ENCODE peak calls at places on chromosome 11, in eight cellular contexts. K is pancreas, I is cardiac muscle cell, O is lung, R is adrenal gland, M is suprapubic skin, A is tibial nerve, D is AG04450. W is an unnamed sample.

GRCh38 chr11:68976563-68976962 is 4.2 kb downstream of the MRGPRD start:
- DNase-seq in K (no peak), D (no peak), R (no peak), A (no peak), O (no peak), I (no peak), M (peak), W (no peak)

GRCh38 chr11:22407899-22408298 is 69.7 kb downstream of the SLC17A6 start:
- DNase-seq in D (no peak), R (no peak), I (no peak), O (no peak), M (no peak), A (no peak), K (no peak), W (no peak)

GRCh38 chr11:122020902-122021301 is 95.1 kb downstream of the BLID start:
- DNase-seq in R (no peak), D (no peak), K (no peak), M (no peak), O (no peak), I (peak), A (no peak), W (no peak)

GRCh38 chr11:12746593-12747097 is 72.4 kb downstream of the TEAD1 start:
- DNase-seq in R (peak), A (no peak), M (no peak), K (peak), D (peak), I (peak), O (no peak), W (no peak)

GRCh38 chr11:101860694-101861371 is 54.0 kb upstream of the CEP126 start:
- DNase-seq in D (no peak), A (no peak), R (peak), K (no peak), O (peak), I (peak), M (no peak), W (no peak)

GRCh38 chr11:3090096-3090901 is 33.1 kb upstream of the CARS1 start:
- DNase-seq in K (no peak), M (peak), D (no peak), A (no peak), R (no peak), O (no peak), I (no peak), W (no peak)

GRCh38 chr11:64447717-64448598 is 89.0 kb downstream of the RPS6KA4 start:
- DNase-seq in O (no peak), A (no peak), R (peak), M (no peak), K (peak), D (no peak), I (peak), W (no peak)

GRCh38 chr11:71182791-71183556 is 69.4 kb downstream of the SHANK2 start:
- DNase-seq in R (no peak), I (no peak), M (no peak), O (no peak), K (no peak), A (no peak), D (no peak), W (peak)

GRCh38 chr11:34636127-34636526 is 15.2 kb downstream of the EHF start:
- DNase-seq in A (no peak), O (no peak), I (no peak), K (no peak), R (no peak), M (no peak), D (no peak), W (no peak)

GRCh38 chr11:27204527-27204926 is 158.5 kb downstream of the CCDC34 start:
- DNase-seq in K (no peak), M (no peak), O (no peak), I (no peak), A (no peak), R (no peak), D (no peak), W (no peak)

GRCh38 chr11:35619030-35619753 is 932 bp downstream of the FJX1 start:
- DNase-seq in D (no peak), A (no peak), K (peak), O (no peak), M (no peak), R (peak), I (peak), W (no peak)

GRCh38 chr11:82465481-82465880 is 268.2 kb downstream of the FAM181B start:
- DNase-seq in K (no peak), O (no peak), D (no peak), M (no peak), A (no peak), R (no peak), I (no peak), W (no peak)

GRCh38 chr11:19525276-19525675 is 187.4 kb upstream of the NAV2 start:
- DNase-seq in R (no peak), I (no peak), O (no peak), M (no peak), D (no peak), K (no peak), A (no peak), W (no peak)

GRCh38 chr11:120337896-120338840 is 2.0 kb downstream of the ARHGEF12 start:
- DNase-seq in K (no peak), I (no peak), R (no peak), M (no peak), D (no peak), A (no peak), O (no peak), W (no peak)

GRCh38 chr11:47355283-47356128 is 3.0 kb upstream of the MYBPC3 start:
- DNase-seq in O (peak), R (peak), K (peak), I (peak), A (peak), D (peak), M (peak), W (peak)

GRCh38 chr11:45105233-45105992 is 41.0 kb upstream of the PRDM11 start:
- DNase-seq in M (peak), O (peak), D (no peak), I (peak), R (peak), A (no peak), K (peak), W (peak)

GRCh38 chr11:104700609-104701008 is 197.7 kb downstream of the CASP12 start:
- DNase-seq in D (peak), A (no peak), K (no peak), M (no peak), R (no peak), O (no peak), I (peak), W (no peak)

DNA sequence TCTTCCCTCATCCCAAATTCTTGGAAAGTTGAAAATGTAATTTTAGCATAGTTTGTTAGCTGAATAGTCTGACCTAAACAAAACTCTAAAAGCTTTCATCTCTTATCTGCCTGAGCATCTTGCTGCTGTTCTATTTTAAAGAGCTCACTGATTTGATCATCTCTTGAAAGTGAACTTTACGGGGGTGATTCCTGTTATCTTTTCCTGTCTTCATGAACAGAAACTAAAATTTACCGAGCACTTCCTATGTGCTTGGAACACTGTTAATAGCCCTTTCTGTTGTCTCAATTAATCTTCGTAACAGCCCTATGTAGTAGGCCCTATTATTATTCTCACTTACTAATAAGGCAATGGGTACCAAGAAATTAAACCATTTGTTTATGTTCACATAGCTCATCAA is 12.3 kb downstream of the AMOTL1 start:
- DNase-seq in A (no peak), D (no peak), M (no peak), I (no peak), K (no peak), O (no peak), R (no peak), W (no peak)
- H3K27ac ChIP-seq in A (no peak), D (no peak), M (no peak), I (no peak), K (no peak), O (no peak), R (no peak), W (no peak)

DNA sequence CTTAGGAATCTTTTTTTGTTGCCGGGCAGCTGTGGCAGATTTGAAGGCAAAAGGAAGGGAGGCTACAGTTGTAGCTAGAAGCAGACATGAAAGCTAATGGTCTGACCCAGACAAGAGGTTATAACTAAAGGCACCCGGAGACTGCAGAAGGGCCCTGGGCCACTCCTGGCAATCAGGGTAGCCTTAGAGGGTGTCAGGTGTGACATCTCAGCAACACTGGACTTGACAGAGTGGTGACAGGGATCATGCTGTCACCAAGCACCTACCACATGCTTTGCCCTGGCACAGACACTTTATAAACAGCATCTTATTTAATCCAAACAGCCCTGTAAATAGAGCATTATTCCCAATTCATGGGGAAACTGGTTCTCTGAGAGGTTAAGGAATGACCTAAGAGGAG is 25.7 kb downstream of the TUB start:
- DNase-seq in M (no peak), D (no peak), I (no peak), R (no peak), O (no peak), A (no peak), K (no peak), W (no peak)
- TF ChIP-seq CTCF in M (no peak), D (no peak), I (no peak), R (no peak), O (no peak), A (no peak), K (no peak), W (no peak)

GRCh38 chr11:111540114-111540920 is at the start of gene LAYN:
- DNase-seq in O (no peak), R (peak), D (no peak), M (no peak), K (peak), I (peak), A (no peak), W (no peak)
- H3K4me3 ChIP-seq in O (peak), R (peak), D (peak), M (peak), K (peak), I (peak), A (peak), W (peak)

GRCh38 chr11:79437981-79438630 is 2.7 kb downstream of the TENM4 start:
- DNase-seq in O (no peak), D (no peak), K (peak), I (peak), R (peak), A (no peak), M (peak), W (peak)

GRCh38 chr11:79438631-79439429 is 2.0 kb downstream of the TENM4 start:
- DNase-seq in M (no peak), R (peak), I (peak), O (no peak), K (peak), D (no peak), A (peak), W (no peak)

GRCh38 chr11:79436911-79437273 is 3.9 kb downstream of the TENM4 start:
- DNase-seq in D (no peak), M (no peak), O (no peak), A (no peak), I (no peak), K (no peak), R (no peak), W (no peak)

GRCh38 chr11:79439430-79439892 is 1.4 kb downstream of the TENM4 start:
- DNase-seq in O (no peak), K (no peak), D (no peak), A (no peak), M (no peak), I (peak), R (peak), W (no peak)

DNA sequence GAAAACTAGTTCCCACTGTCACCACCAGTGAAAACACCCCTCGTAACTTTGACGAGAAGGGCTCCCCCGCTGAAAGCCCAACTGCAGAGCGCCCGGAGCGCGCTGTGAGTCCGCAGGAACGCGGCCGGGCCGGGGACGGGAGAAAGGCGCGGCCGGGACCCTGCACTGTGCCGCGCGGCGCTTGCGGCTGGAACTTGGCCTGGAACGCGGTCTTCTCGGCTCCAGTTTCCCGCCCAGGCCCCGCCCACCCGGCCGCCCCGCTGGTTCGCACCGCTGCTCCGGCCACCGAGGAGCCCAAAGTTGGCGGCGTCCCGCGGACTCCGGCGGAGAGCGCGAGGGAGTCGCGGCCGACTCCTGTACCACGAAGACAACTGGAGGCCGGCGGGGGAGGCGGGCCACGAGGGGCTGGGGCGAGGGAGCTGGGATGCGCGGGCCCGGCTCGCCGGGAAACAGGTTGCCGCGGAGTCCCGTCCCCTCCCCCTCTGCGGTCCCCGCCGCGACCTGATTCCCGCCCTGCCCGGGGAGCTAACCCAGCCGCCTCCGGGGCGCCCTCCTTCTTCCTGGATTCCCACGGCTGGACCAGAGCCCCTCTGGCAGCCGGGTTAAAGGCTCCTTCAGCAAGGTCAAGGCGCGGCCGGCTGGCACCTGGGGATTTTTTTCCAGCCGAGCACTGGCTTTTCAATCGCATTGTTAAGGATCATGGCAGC is 3.4 kb downstream of the TENM4 start:
- DNase-seq in I (peak), R (peak), D (no peak), A (peak), O (peak), M (no peak), K (peak), W (peak)
- H3K27ac ChIP-seq in I (no peak), R (peak), D (peak), A (peak), O (no peak), M (peak), K (no peak), W (peak)

DNA sequence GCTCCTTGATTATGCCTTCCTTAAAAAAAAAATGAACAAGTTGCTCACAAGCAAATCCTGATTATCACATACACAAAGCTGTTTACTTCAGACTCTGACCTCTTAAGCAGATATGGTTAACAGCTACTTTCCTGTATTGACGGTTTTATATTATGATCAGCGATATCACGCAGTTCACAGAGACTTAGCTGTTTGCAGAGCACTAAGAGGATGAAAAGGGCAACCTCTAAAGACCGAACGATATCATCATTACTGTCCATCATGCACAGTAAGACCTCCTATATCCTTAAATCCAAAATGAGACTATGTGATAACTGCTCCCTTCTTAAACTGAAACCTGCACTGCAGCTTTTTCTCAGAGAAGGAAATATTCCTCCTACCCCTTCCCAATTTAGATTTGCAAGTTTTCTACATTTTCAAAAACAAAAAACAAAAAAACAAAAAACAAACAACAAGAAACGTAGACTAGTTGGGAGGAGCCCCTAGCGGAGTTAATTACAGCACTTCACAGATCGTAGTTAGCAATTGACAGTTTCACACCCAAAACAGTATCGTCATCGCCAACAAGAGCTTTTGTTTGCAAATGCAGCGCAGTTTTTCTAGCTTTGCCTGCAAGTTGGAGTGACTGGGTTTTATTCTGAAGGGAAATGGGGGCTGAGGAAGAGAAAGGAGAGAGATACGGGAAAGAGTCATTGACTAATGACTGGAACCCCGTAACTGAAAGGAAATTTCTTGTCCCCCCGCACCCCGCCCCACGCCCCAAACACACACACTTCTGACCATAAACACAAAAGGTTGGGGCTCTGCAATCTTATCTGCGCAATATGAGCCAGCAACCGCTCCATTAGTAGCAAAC is 1.2 kb downstream of the DDX6 start:
- DNase-seq in M (no peak), I (peak), O (no peak), A (no peak), D (no peak), R (no peak), K (no peak), W (no peak)
- TF ChIP-seq CTCF in M (no peak), I (no peak), O (no peak), A (no peak), D (no peak), R (no peak), K (no peak), W (no peak)

GRCh38 chr11:60563553-60564235 is 48.5 kb downstream of the MS4A13 start:
- DNase-seq in D (no peak), K (no peak), O (no peak), A (no peak), R (no peak), I (no peak), M (no peak), W (no peak)

GRCh38 chr11:60561254-60561653 is 46.1 kb downstream of the MS4A13 start:
- DNase-seq in A (no peak), I (no peak), R (no peak), O (no peak), D (no peak), K (no peak), M (no peak), W (no peak)

GRCh38 chr11:60570970-60571369 is 55.8 kb downstream of the MS4A13 start:
- DNase-seq in I (no peak), A (no peak), D (no peak), M (no peak), K (no peak), O (no peak), R (no peak), W (no peak)

DNA sequence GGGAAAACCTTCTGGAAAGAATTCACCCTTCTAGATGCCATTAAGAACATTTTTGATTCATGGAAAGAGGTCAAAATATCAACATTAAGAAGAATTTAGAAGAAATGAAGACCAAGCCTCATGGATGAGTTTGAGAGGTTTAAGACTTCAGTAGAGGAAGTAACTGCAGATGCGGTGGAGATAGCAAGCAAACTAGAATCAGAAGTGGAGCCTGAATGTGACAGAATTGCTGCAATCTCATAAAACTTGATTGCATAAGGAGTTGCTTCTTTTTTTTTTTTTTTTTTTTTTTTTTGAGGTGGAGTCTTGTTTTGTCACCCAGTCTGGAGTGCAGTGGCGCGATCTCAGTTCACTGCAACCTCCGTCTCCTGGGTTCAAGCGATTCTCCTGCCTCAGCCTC is 51.6 kb downstream of the MS4A13 start:
- DNase-seq in D (no peak), R (no peak), K (no peak), A (no peak), O (no peak), M (no peak), I (no peak), W (no peak)
- H3K4me3 ChIP-seq in D (no peak), R (no peak), K (no peak), A (no peak), O (no peak), M (no peak), I (no peak), W (no peak)

DNA sequence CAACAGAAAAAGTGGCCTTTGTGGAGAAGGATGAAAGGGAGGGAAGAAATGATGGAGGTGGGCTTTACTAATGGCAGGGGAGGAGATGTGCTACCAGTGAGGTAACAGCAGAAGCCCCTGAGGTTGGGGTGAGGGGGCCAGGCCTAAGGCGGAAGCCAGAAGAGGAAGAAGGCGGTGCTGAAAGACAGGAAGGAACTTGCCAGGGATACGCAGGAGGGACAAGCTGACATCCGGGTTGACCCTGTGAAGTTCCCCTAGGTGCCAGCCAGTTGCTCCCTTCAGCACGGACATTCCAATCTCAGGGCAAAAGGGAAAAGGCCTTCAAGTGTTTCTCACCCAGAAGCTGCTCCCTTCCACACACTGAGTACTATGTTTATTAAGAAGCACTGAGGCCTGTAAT is 2.3 kb upstream of the TIRAP start:
- DNase-seq in O (no peak), I (no peak), K (no peak), A (no peak), M (peak), R (no peak), D (no peak), W (no peak)
- H3K27ac ChIP-seq in O (peak), I (peak), K (no peak), A (no peak), M (no peak), R (no peak), D (no peak), W (no peak)